ENCODE peak calls at places on chromosome 7, in five cellular contexts. K is GM20000, I is GM04503, E is cardiac muscle cell, H is retina. F is an unnamed sample.

GRCh38 chr7:153829523-153829922 is 222.7 kb upstream of the DPP6 start:
- DNase-seq in K (no peak), I (no peak), E (no peak), H (no peak), F (no peak)

GRCh38 chr7:74373536-74373935 is 80.2 kb upstream of the GTF2IRD1 start:
- DNase-seq in K (no peak), I (no peak), E (no peak), H (no peak), F (no peak)

GRCh38 chr7:138243430-138243829 is 167.2 kb downstream of the AKR1D1 start:
- DNase-seq in K (no peak), I (no peak), E (peak), H (peak), F (no peak)

GRCh38 chr7:2631924-2632716 is at the start of gene TTYH3:
- DNase-seq in K (no peak), I (no peak), E (no peak), H (peak), F (no peak)

GRCh38 chr7:135320277-135320676 is 86.6 kb downstream of the STRA8 start:
- DNase-seq in K (no peak), I (no peak), E (peak), H (no peak), F (peak)

GRCh38 chr7:36071605-36072004 is 81.4 kb upstream of the EEPD1 start:
- DNase-seq in K (no peak), I (no peak), E (no peak), H (no peak), F (no peak)

GRCh38 chr7:124085168-124085567 is 52.3 kb upstream of the TMEM229A start:
- DNase-seq in K (no peak), I (no peak), E (no peak), H (no peak), F (no peak)

GRCh38 chr7:74672343-74672915 is 14.9 kb downstream of the GTF2I start:
- DNase-seq in K (no peak), I (no peak), E (no peak), H (no peak), F (no peak)

GRCh38 chr7:98872328-98872924 is 2.6 kb upstream of the TMEM130 start:
- DNase-seq in K (no peak), I (no peak), E (no peak), H (no peak), F (no peak)

GRCh38 chr7:155587486-155587885 is 41.1 kb upstream of the CNPY1 start:
- DNase-seq in K (no peak), I (no peak), E (no peak), H (no peak), F (no peak)

GRCh38 chr7:13017325-13017853 is 330.0 kb downstream of the ARL4A start:
- DNase-seq in K (no peak), I (no peak), E (peak), H (peak), F (no peak)

GRCh38 chr7:55554055-55554454 is 18.2 kb downstream of the VOPP1 start:
- DNase-seq in K (no peak), I (no peak), E (no peak), H (no peak), F (no peak)

GRCh38 chr7:47477191-47478016 is 104.5 kb downstream of the TNS3 start:
- DNase-seq in K (no peak), I (no peak), E (no peak), H (no peak), F (no peak)

GRCh38 chr7:36215017-36215621 is 62.1 kb downstream of the EEPD1 start:
- DNase-seq in K (no peak), I (no peak), E (peak), H (peak), F (no peak)

GRCh38 chr7:37921340-37921805 is 933 bp downstream of the EPDR1 start:
- DNase-seq in K (peak), I (no peak), E (peak), H (no peak), F (no peak)

GRCh38 chr7:19009241-19009935 is 108.0 kb downstream of the TWIST1 start:
- DNase-seq in K (no peak), I (no peak), E (no peak), H (no peak), F (no peak)

GRCh38 chr7:136272934-136273333 is 295.8 kb upstream of the MTPN start:
- DNase-seq in K (no peak), I (no peak), E (no peak), H (no peak), F (no peak)

GRCh38 chr7:106916689-106917088 is 51.6 kb downstream of the PIK3CG start:
- DNase-seq in K (no peak), I (peak), E (no peak), H (no peak), F (no peak)

GRCh38 chr7:41224063-41224763 is 478.7 kb downstream of the INHBA start:
- DNase-seq in K (no peak), I (no peak), E (no peak), H (no peak), F (no peak)

GRCh38 chr7:75650671-75651070 is 88.1 kb downstream of the HIP1 start:
- DNase-seq in K (no peak), I (no peak), E (no peak), H (no peak), F (no peak)

GRCh38 chr7:106568680-106569499 is 92.1 kb downstream of the CCDC71L start:
- DNase-seq in K (no peak), I (peak), E (no peak), H (peak), F (peak)

GRCh38 chr7:106618480-106618879 is 42.5 kb downstream of the CCDC71L start:
- DNase-seq in K (no peak), I (no peak), E (peak), H (no peak), F (peak)

GRCh38 chr7:80835251-80835650 is 83.6 kb downstream of the SEMA3C start:
- DNase-seq in K (no peak), I (no peak), E (no peak), H (no peak), F (no peak)